ENCODE peak calls at places on chromosome 15, in four cellular contexts. R is HepG2, G is GM12878, O is K562. X is an unnamed sample.

GRCh38 chr15:41205315-41205714 is 25.2 kb downstream of the EXD1 start:
- DNase-seq in R (no peak), O (no peak), G (no peak), X (no peak)

GRCh38 chr15:58590901-58591300 is 158.6 kb downstream of the ADAM10 start:
- DNase-seq in O (no peak), R (no peak), G (no peak), X (no peak)

GRCh38 chr15:32778391-32779176 is 60.8 kb downstream of the GREM1 start:
- DNase-seq in R (no peak), G (no peak), O (no peak), X (no peak)

GRCh38 chr15:34987182-34987488 is 952 bp downstream of the ZNF770 start:
- DNase-seq in R (no peak), O (peak; percentile 31), G (no peak), X (peak; percentile 55)

GRCh38 chr15:90159213-90159612 is 41.9 kb upstream of the SEMA4B start:
- DNase-seq in O (no peak), R (no peak), G (no peak), X (no peak)

GRCh38 chr15:69120732-69121131 is 39.7 kb upstream of the GLCE start:
- DNase-seq in O (no peak), G (no peak), R (no peak), X (no peak)

GRCh38 chr15:90530250-90531051 is 728 bp downstream of the CRTC3 start:
- DNase-seq in G (no peak), R (no peak), O (peak; percentile 78), X (peak; percentile 86)

GRCh38 chr15:74264081-74264501 is 28.0 kb downstream of the CCDC33 start:
- DNase-seq in O (no peak), R (no peak), G (no peak), X (no peak)

GRCh38 chr15:66388576-66388975 is 1.9 kb downstream of the MAP2K1 start:
- DNase-seq in O (no peak), R (no peak), G (no peak), X (no peak)

GRCh38 chr15:26889298-26889898 is 22.5 kb downstream of the GABRA5 start:
- DNase-seq in O (peak; percentile 44), R (peak; percentile 53), G (peak; percentile 23), X (peak; percentile 57)

GRCh38 chr15:56813995-56814394 is 80.7 kb upstream of the ZNF280D start:
- DNase-seq in G (no peak), O (no peak), R (no peak), X (no peak)

GRCh38 chr15:49906976-49907375 is 212.1 kb downstream of the ATP8B4 start:
- DNase-seq in R (no peak), O (no peak), G (no peak), X (no peak)

GRCh38 chr15:69782155-69782658 is 315.5 kb downstream of the TLE3 start:
- DNase-seq in G (no peak), R (no peak), O (no peak), X (no peak)

GRCh38 chr15:80770356-80770705 is 8.8 kb upstream of the CEMIP start:
- DNase-seq in G (no peak), R (no peak), O (no peak), X (no peak)

GRCh38 chr15:29934251-29934650 is 112.0 kb upstream of the TJP1 start:
- DNase-seq in R (no peak), O (no peak), G (no peak), X (no peak)

GRCh38 chr15:62957130-62957529 is 85.4 kb upstream of the TPM1 start:
- DNase-seq in R (no peak), G (no peak), O (no peak), X (no peak)

GRCh38 chr15:76332796-76333195 is 3.8 kb upstream of the ISL2 start:
- DNase-seq in R (no peak), G (no peak), O (no peak), X (no peak)

GRCh38 chr15:94834000-94834399 is 602.6 kb downstream of the MCTP2 start:
- DNase-seq in R (no peak), O (no peak), G (no peak), X (no peak)

GRCh38 chr15:36501063-36501678 is 78.3 kb upstream of the CDIN1 start:
- DNase-seq in G (peak; percentile 19), R (peak; percentile 74), O (peak; percentile 11), X (peak; percentile 57)

GRCh38 chr15:90184119-90184785 is 16.9 kb upstream of the SEMA4B start:
- DNase-seq in O (peak; percentile 84), G (peak; percentile 76), R (peak; percentile 24), X (no peak)

GRCh38 chr15:80604583-80605506 is 90.3 kb upstream of the ABHD17C start:
- DNase-seq in O (no peak), G (no peak), R (no peak), X (no peak)

GRCh38 chr15:98063311-98063710 is 102.8 kb downstream of the ARRDC4 start:
- DNase-seq in O (no peak), G (no peak), R (no peak), X (no peak)

GRCh38 chr15:61943992-61944391 is 116.3 kb downstream of the VPS13C start:
- DNase-seq in G (no peak), O (no peak), R (no peak), X (no peak)

GRCh38 chr15:59290311-59291213 is 82.1 kb downstream of the MYO1E start:
- DNase-seq in G (no peak), R (no peak), O (no peak), X (no peak)

GRCh38 chr15:69557340-69558137 is 104.9 kb downstream of the RPLP1 start:
- DNase-seq in G (no peak), R (peak; percentile 82), O (no peak), X (no peak)

GRCh38 chr15:51721199-51721960 is 16.1 kb downstream of the LYSMD2 start:
- DNase-seq in O (no peak), R (no peak), G (no peak), X (no peak)

GRCh38 chr15:80186597-80186996 is 33.8 kb downstream of the FAH start:
- DNase-seq in O (no peak), G (no peak), R (no peak), X (no peak)

GRCh38 chr15:34292591-34292990 is 45.0 kb downstream of the SLC12A6 start:
- DNase-seq in O (no peak), G (no peak), R (no peak), X (no peak)

GRCh38 chr15:55796321-55796965 is 53.5 kb upstream of the PRTG start:
- DNase-seq in O (no peak), R (no peak), G (no peak), X (no peak)

GRCh38 chr15:55789066-55789660 is 46.2 kb upstream of the PRTG start:
- DNase-seq in R (no peak), G (no peak), O (peak; percentile 71), X (no peak)

GRCh38 chr15:55786341-55786740 is 43.4 kb upstream of the PRTG start:
- DNase-seq in G (no peak), O (no peak), R (peak; percentile 18), X (no peak)

GRCh38 chr15:55795031-55795430 is 52.1 kb upstream of the PRTG start:
- DNase-seq in R (no peak), G (no peak), O (no peak), X (no peak)

DNA sequence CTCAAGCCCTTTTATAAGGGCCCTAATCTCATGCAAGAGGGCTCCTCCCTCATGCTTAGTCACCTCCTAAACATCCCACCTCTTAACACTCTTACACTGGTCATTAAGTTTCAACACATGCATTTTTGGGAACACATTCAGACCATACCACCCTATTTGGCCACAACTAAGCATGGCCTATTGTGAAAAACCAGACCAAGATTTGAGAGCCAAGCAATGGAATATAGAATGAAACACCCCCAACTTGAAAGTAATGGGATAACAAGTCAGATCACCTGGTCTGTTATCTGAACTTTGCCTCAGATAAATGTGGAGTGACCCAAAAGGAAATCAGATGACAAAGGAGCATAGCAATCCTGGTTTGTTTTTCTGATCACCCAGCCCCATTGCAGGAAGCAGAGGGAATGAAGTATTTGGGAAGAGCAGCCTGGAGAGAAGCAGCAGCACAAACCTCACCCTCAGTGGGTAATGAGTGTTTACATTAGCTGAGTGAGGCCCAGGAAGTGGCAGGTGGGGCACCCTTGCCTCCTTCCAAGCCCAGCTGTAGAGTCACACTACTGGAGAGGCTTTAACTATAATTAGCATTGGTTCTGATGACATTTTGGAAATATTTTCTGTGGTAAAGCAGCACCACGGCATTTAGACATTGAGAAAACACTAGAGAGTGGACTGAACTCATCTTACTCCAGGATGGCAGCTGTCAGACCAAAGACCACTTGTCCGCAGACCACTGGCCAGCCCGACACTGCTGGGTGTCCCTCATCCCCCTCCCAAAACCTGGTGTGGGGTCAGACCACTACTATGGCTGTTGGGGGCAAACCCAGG is 48.8 kb upstream of the PRTG start:
- DNase-seq in R (no peak), O (no peak), G (no peak), X (no peak)
- H3K9me3 ChIP-seq in R (no peaks in the 10 kb centered on the region), O (no peaks in the 10 kb centered on the region), G (peaks cover 4% of the 10 kb centered on the region), X (no peaks in the 10 kb centered on the region)

DNA sequence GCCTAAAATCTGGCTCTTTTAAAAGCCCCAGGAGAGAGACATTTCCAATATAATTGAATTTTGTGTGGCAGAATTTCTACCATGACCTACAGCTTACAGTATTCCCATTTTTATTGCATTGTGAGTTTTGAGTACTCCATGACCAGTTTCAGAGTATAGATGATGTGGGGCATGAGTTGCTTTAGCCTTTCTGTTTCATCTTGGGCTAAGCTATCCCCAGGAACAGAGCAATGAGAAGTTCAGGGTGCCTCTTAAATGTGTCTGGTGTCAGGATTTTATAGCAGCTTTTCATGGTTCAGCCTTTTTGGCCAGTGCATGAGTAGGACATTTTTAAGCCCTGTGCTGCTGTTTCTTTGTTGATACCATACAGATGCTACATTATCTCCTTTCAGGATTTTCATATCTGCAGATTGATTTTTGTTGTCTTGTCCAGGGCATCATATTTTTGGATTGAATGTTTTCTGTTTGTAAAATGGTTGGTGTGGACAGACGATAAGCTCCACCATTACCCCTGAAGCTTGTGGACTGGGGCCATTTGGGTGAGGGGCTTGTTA is 3.5 kb downstream of the ABHD2 start:
- DNase-seq in R (no peak), G (no peak), O (no peak), X (no peak)
- TF ChIP-seq NFIC in R (no peak), G (no peak), O (no peak), X (no peak)

GRCh38 chr15:25247418-25248030 is 191.3 kb downstream of the UBE3A start:
- DNase-seq in R (no peak), O (no peak), G (no peak), X (no peak)

GRCh38 chr15:25244731-25245585 is 193.9 kb downstream of the UBE3A start:
- DNase-seq in G (no peak), R (no peak), O (no peak), X (no peak)

GRCh38 chr15:25245801-25246622 is 192.8 kb downstream of the UBE3A start:
- DNase-seq in R (no peak), O (no peak), G (no peak), X (no peak)

GRCh38 chr15:25248583-25249235 is 190.1 kb downstream of the UBE3A start:
- DNase-seq in G (no peak), R (no peak), O (no peak), X (no peak)

GRCh38 chr15:25246641-25247417 is 192.0 kb downstream of the UBE3A start:
- DNase-seq in G (no peak), R (no peak), O (no peak), X (no peak)
- H3K9me3 ChIP-seq in G (no peaks in the 10 kb centered on the region), R (peaks cover 96% of the 10 kb centered on the region), O (no peaks in the 10 kb centered on the region), X (no peaks in the 10 kb centered on the region)

GRCh38 chr15:67850995-67851535 is 11.2 kb upstream of the RNU6-1 start:
- DNase-seq in O (no peak), G (peak; percentile 52), R (peak; percentile 51), X (no peak)
- TF ChIP-seq NFIC in O (no peak), G (no peak), R (no peak), X (no peak)